ENCODE peak calls at places on chromosome 9, in five cellular contexts. One of them, this sample, is unnamed.

GRCh38 chr9:15724006-15724405 is 171.2 kb downstream of the CCDC171 start:
- DNase-seq in body of pancreas: no peak
- DNase-seq in coronary artery: no peak
- DNase-seq in psoas muscle: no peak
- DNase-seq in astrocyte of the spinal cord: peak
- DNase-seq in this sample: peak

GRCh38 chr9:98121096-98121495 is 2.1 kb upstream of the TRIM14 start:
- DNase-seq in body of pancreas: no peak
- DNase-seq in coronary artery: no peak
- DNase-seq in psoas muscle: no peak
- DNase-seq in astrocyte of the spinal cord: no peak
- DNase-seq in this sample: no peak

GRCh38 chr9:6894135-6894534 is 136.4 kb downstream of the KDM4C start:
- DNase-seq in body of pancreas: no peak
- DNase-seq in coronary artery: no peak
- DNase-seq in psoas muscle: no peak
- DNase-seq in astrocyte of the spinal cord: no peak
- DNase-seq in this sample: no peak

GRCh38 chr9:75454043-75454442 is 365.7 kb downstream of the OSTF1 start:
- DNase-seq in body of pancreas: no peak
- DNase-seq in coronary artery: no peak
- DNase-seq in psoas muscle: no peak
- DNase-seq in astrocyte of the spinal cord: no peak
- DNase-seq in this sample: no peak

GRCh38 chr9:136923881-136924280 is 20.7 kb downstream of the FBXW5 start:
- DNase-seq in body of pancreas: peak
- DNase-seq in coronary artery: no peak
- DNase-seq in psoas muscle: no peak
- DNase-seq in astrocyte of the spinal cord: no peak
- DNase-seq in this sample: no peak

GRCh38 chr9:9752722-9753121 is 860.1 kb downstream of the PTPRD start:
- DNase-seq in body of pancreas: peak
- DNase-seq in coronary artery: no peak
- DNase-seq in psoas muscle: no peak
- DNase-seq in astrocyte of the spinal cord: no peak
- DNase-seq in this sample: no peak

GRCh38 chr9:2178034-2178734 is 163.0 kb downstream of the SMARCA2 start:
- DNase-seq in body of pancreas: no peak
- DNase-seq in coronary artery: no peak
- DNase-seq in psoas muscle: no peak
- DNase-seq in astrocyte of the spinal cord: no peak
- DNase-seq in this sample: no peak

GRCh38 chr9:90842984-90843383 is 41.4 kb downstream of the SYK start:
- DNase-seq in body of pancreas: peak
- DNase-seq in coronary artery: no peak
- DNase-seq in psoas muscle: no peak
- DNase-seq in astrocyte of the spinal cord: no peak
- DNase-seq in this sample: no peak

GRCh38 chr9:121445986-121446385 is 53.7 kb downstream of the GGTA1 start:
- DNase-seq in body of pancreas: no peak
- DNase-seq in coronary artery: no peak
- DNase-seq in psoas muscle: no peak
- DNase-seq in astrocyte of the spinal cord: no peak
- DNase-seq in this sample: no peak

GRCh38 chr9:70403618-70404025 is 10.8 kb downstream of the KLF9 start:
- DNase-seq in body of pancreas: no peak
- DNase-seq in coronary artery: no peak
- DNase-seq in psoas muscle: no peak
- DNase-seq in astrocyte of the spinal cord: peak
- DNase-seq in this sample: no peak

GRCh38 chr9:84466580-84467285 is 126.2 kb upstream of the SLC28A3 start:
- DNase-seq in body of pancreas: no peak
- DNase-seq in coronary artery: no peak
- DNase-seq in psoas muscle: no peak
- DNase-seq in astrocyte of the spinal cord: no peak
- DNase-seq in this sample: no peak

GRCh38 chr9:99680191-99680590 is 141.5 kb upstream of the NR4A3 start:
- DNase-seq in body of pancreas: no peak
- DNase-seq in coronary artery: no peak
- DNase-seq in psoas muscle: no peak
- DNase-seq in astrocyte of the spinal cord: peak
- DNase-seq in this sample: no peak

GRCh38 chr9:2414465-2414864 is 207.1 kb upstream of the VLDLR start:
- DNase-seq in body of pancreas: no peak
- DNase-seq in coronary artery: no peak
- DNase-seq in psoas muscle: no peak
- DNase-seq in astrocyte of the spinal cord: peak
- DNase-seq in this sample: no peak

GRCh38 chr9:124300312-124300711 is 42.6 kb downstream of the NEK6 start:
- DNase-seq in body of pancreas: no peak
- DNase-seq in coronary artery: no peak
- DNase-seq in psoas muscle: no peak
- DNase-seq in astrocyte of the spinal cord: no peak
- DNase-seq in this sample: no peak

GRCh38 chr9:76369583-76369982 is 24.6 kb downstream of the RFK start:
- DNase-seq in body of pancreas: peak
- DNase-seq in coronary artery: no peak
- DNase-seq in psoas muscle: no peak
- DNase-seq in astrocyte of the spinal cord: peak
- DNase-seq in this sample: peak

GRCh38 chr9:89218040-89218928 is 39.7 kb upstream of the SHC3 start:
- DNase-seq in body of pancreas: no peak
- DNase-seq in coronary artery: no peak
- DNase-seq in psoas muscle: no peak
- DNase-seq in astrocyte of the spinal cord: no peak
- DNase-seq in this sample: no peak

GRCh38 chr9:127198587-127198986 is 66.0 kb upstream of the GARNL3 start:
- DNase-seq in body of pancreas: no peak
- DNase-seq in coronary artery: no peak
- DNase-seq in psoas muscle: peak
- DNase-seq in astrocyte of the spinal cord: no peak
- DNase-seq in this sample: no peak

GRCh38 chr9:138100711-138101349 is 223.2 kb downstream of the CACNA1B start:
- DNase-seq in body of pancreas: no peak
- DNase-seq in coronary artery: peak
- DNase-seq in psoas muscle: no peak
- DNase-seq in astrocyte of the spinal cord: no peak
- DNase-seq in this sample: no peak

GRCh38 chr9:7656648-7657047 is 142.9 kb downstream of the DMAC1 start:
- DNase-seq in body of pancreas: peak
- DNase-seq in coronary artery: no peak
- DNase-seq in psoas muscle: no peak
- DNase-seq in astrocyte of the spinal cord: peak
- DNase-seq in this sample: no peak

GRCh38 chr9:128309551-128309950 is 12.7 kb downstream of the TRUB2 start:
- DNase-seq in body of pancreas: no peak
- DNase-seq in coronary artery: no peak
- DNase-seq in psoas muscle: no peak
- DNase-seq in astrocyte of the spinal cord: no peak
- DNase-seq in this sample: no peak

GRCh38 chr9:128298535-128299482 is 22.7 kb downstream of the SWI5 start:
- DNase-seq in body of pancreas: no peak
- DNase-seq in coronary artery: no peak
- DNase-seq in psoas muscle: no peak
- DNase-seq in astrocyte of the spinal cord: no peak
- DNase-seq in this sample: no peak

GRCh38 chr9:128304971-128305288 is 17.3 kb downstream of the TRUB2 start:
- DNase-seq in body of pancreas: no peak
- DNase-seq in coronary artery: no peak
- DNase-seq in psoas muscle: no peak
- DNase-seq in astrocyte of the spinal cord: no peak
- DNase-seq in this sample: no peak

GRCh38 chr9:128304151-128304970 is 17.9 kb downstream of the TRUB2 start:
- DNase-seq in body of pancreas: no peak
- DNase-seq in coronary artery: no peak
- DNase-seq in psoas muscle: no peak
- DNase-seq in astrocyte of the spinal cord: no peak
- DNase-seq in this sample: no peak
- H3K4me3 ChIP-seq in body of pancreas: no peak
- H3K4me3 ChIP-seq in coronary artery: no peak
- H3K4me3 ChIP-seq in psoas muscle: no peak
- H3K4me3 ChIP-seq in astrocyte of the spinal cord: no peak
- H3K4me3 ChIP-seq in this sample: no peak

GRCh38 chr9:113317777-113318176 is 14.6 kb upstream of the RNF183 start:
- DNase-seq in body of pancreas: no peak
- DNase-seq in coronary artery: no peak
- DNase-seq in psoas muscle: no peak
- DNase-seq in astrocyte of the spinal cord: no peak
- DNase-seq in this sample: no peak
- TF ChIP-seq CTCF in body of pancreas: no peak
- TF ChIP-seq CTCF in coronary artery: no peak
- TF ChIP-seq CTCF in psoas muscle: no peak
- TF ChIP-seq CTCF in astrocyte of the spinal cord: peak
- TF ChIP-seq CTCF in this sample: peak

DNA sequence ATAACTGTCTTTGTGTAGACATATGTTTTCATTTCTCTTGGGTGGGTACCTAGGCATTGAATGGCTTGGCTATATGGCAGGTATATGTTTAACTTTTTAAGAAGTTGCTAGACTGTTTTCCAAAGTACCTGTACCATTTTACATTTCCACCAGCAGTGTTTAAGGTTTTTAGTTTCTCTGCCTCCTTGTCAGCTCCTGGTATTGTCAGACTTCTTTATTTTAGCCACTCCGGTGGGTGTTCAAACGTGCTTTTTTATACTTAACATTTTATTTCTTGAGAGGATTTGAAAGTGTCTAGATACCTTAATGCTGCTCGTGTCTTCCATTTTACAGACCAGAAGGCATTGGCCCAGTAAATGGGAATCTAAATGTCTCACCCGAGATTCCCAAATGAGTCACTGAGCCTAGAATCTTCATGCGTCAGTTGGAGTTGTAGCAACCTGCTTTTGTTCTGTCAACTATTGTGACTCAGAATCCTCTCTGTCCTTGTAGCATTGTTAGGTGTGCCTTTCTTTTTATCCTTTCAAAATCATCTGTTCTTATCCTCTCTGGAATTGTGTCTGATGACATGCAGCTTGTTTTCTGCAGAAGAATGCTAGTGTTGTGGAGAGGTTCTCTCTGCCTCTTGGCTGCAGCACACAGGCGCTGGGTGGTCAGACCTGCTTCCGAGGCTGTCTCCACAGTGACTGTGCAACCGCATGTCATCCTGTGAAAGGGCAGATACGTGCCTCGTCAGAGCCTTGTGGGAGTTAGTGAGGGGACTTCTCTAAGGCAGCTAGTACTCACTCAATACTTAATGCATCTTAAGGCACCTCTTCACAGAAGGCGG is 291.8 kb downstream of the AOPEP start:
- DNase-seq in body of pancreas: peak
- DNase-seq in coronary artery: peak
- DNase-seq in psoas muscle: peak
- DNase-seq in astrocyte of the spinal cord: peak
- DNase-seq in this sample: peak
- H3K4me3 ChIP-seq in body of pancreas: no peak
- H3K4me3 ChIP-seq in coronary artery: peak
- H3K4me3 ChIP-seq in psoas muscle: peak
- H3K4me3 ChIP-seq in astrocyte of the spinal cord: no peak
- H3K4me3 ChIP-seq in this sample: peak

GRCh38 chr9:104073098-104073769 is 20.9 kb upstream of the SMC2 start:
- DNase-seq in body of pancreas: no peak
- DNase-seq in coronary artery: no peak
- DNase-seq in psoas muscle: no peak
- DNase-seq in astrocyte of the spinal cord: no peak
- DNase-seq in this sample: no peak

GRCh38 chr9:104074876-104075275 is 19.2 kb upstream of the SMC2 start:
- DNase-seq in body of pancreas: no peak
- DNase-seq in coronary artery: no peak
- DNase-seq in psoas muscle: no peak
- DNase-seq in astrocyte of the spinal cord: peak
- DNase-seq in this sample: peak

GRCh38 chr9:104075801-104076753 is 18.0 kb upstream of the SMC2 start:
- DNase-seq in body of pancreas: no peak
- DNase-seq in coronary artery: no peak
- DNase-seq in psoas muscle: no peak
- DNase-seq in astrocyte of the spinal cord: peak
- DNase-seq in this sample: no peak

GRCh38 chr9:104071589-104071988 is 22.5 kb upstream of the SMC2 start:
- DNase-seq in body of pancreas: no peak
- DNase-seq in coronary artery: no peak
- DNase-seq in psoas muscle: no peak
- DNase-seq in astrocyte of the spinal cord: no peak
- DNase-seq in this sample: no peak

GRCh38 chr9:104073770-104074133 is 20.4 kb upstream of the SMC2 start:
- DNase-seq in body of pancreas: peak
- DNase-seq in coronary artery: no peak
- DNase-seq in psoas muscle: no peak
- DNase-seq in astrocyte of the spinal cord: no peak
- DNase-seq in this sample: no peak
- TF ChIP-seq CTCF in body of pancreas: no peak
- TF ChIP-seq CTCF in coronary artery: no peak
- TF ChIP-seq CTCF in psoas muscle: no peak
- TF ChIP-seq CTCF in astrocyte of the spinal cord: no peak
- TF ChIP-seq CTCF in this sample: no peak

GRCh38 chr9:94164756-94165549 is 80.7 kb downstream of the PTPDC1 start:
- DNase-seq in body of pancreas: no peak
- DNase-seq in coronary artery: no peak
- DNase-seq in psoas muscle: no peak
- DNase-seq in astrocyte of the spinal cord: no peak
- DNase-seq in this sample: no peak
- H3K4me3 ChIP-seq in body of pancreas: no peak
- H3K4me3 ChIP-seq in coronary artery: no peak
- H3K4me3 ChIP-seq in psoas muscle: peak
- H3K4me3 ChIP-seq in astrocyte of the spinal cord: no peak
- H3K4me3 ChIP-seq in this sample: no peak

GRCh38 chr9:17134396-17134842 is 421 bp upstream of the CNTLN start:
- DNase-seq in body of pancreas: no peak
- DNase-seq in coronary artery: no peak
- DNase-seq in psoas muscle: no peak
- DNase-seq in astrocyte of the spinal cord: no peak
- DNase-seq in this sample: no peak
- TF ChIP-seq CTCF in body of pancreas: no peak
- TF ChIP-seq CTCF in coronary artery: no peak
- TF ChIP-seq CTCF in psoas muscle: no peak
- TF ChIP-seq CTCF in astrocyte of the spinal cord: no peak
- TF ChIP-seq CTCF in this sample: no peak

DNA sequence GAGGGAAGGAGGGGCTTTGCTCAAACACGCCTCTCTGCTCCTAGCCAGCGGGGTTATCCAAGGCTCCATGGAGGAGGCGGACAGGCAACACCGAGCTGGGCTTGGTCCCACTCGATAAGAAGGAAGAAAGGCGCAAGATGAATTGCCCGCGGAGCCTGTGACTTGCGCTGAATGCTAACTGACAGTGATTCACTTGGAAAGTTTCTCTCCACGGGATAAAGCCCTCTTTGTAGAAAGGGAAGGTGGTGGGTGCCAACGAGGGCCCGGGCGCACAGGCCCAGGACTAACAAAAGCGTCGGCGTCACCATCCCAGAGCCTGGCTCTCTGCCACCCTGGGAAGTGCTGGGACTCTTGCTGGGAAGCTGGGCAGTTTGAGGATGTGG is 76.0 kb downstream of the VAV2 start:
- DNase-seq in body of pancreas: peak
- DNase-seq in coronary artery: no peak
- DNase-seq in psoas muscle: no peak
- DNase-seq in astrocyte of the spinal cord: peak
- DNase-seq in this sample: no peak
- H3K4me3 ChIP-seq in body of pancreas: no peak
- H3K4me3 ChIP-seq in coronary artery: no peak
- H3K4me3 ChIP-seq in psoas muscle: no peak
- H3K4me3 ChIP-seq in astrocyte of the spinal cord: no peak
- H3K4me3 ChIP-seq in this sample: no peak

This sample was measured in AG04450.